ENCODE peak calls at places on chromosome 22, in ten cellular contexts. One of them, this sample, is unnamed.
A peak's percentile ranks its signal among the peaks of the same experiment; 100 is the strongest.

GRCh38 chr22:18070556-18071306 is 7.1 kb upstream of the PEX26 start:
- DNase-seq in tibial artery: no peak
- DNase-seq in cardiac muscle cell: no peak
- DNase-seq in mammary epithelial cell: peak; percentile 79
- DNase-seq in fibroblast of lung: no peak
- DNase-seq in stomach: no peak
- DNase-seq in IMR-90: no peak
- DNase-seq in esophagus muscularis mucosa: no peak
- DNase-seq in right atrium auricular region: no peak
- DNase-seq in H1: no peak
- DNase-seq in this sample: no peak

GRCh38 chr22:37546436-37547248 is 13.6 kb upstream of the CDC42EP1 start:
- DNase-seq in tibial artery: peak; percentile 67
- DNase-seq in cardiac muscle cell: peak; percentile 97
- DNase-seq in mammary epithelial cell: no peak
- DNase-seq in fibroblast of lung: peak; percentile 44
- DNase-seq in stomach: peak; percentile 87
- DNase-seq in IMR-90: peak; percentile 68
- DNase-seq in esophagus muscularis mucosa: no peak
- DNase-seq in right atrium auricular region: no peak
- DNase-seq in H1: no peak
- DNase-seq in this sample: no peak

GRCh38 chr22:39898997-39899396 is 1.9 kb upstream of the GRAP2 start:
- DNase-seq in tibial artery: no peak
- DNase-seq in cardiac muscle cell: no peak
- DNase-seq in mammary epithelial cell: no peak
- DNase-seq in fibroblast of lung: no peak
- DNase-seq in stomach: no peak
- DNase-seq in IMR-90: no peak
- DNase-seq in esophagus muscularis mucosa: no peak
- DNase-seq in right atrium auricular region: no peak
- DNase-seq in H1: no peak
- DNase-seq in this sample: peak; percentile 28

GRCh38 chr22:41498322-41498721 is 29.4 kb downstream of the ACO2 start:
- DNase-seq in tibial artery: no peak
- DNase-seq in cardiac muscle cell: peak; percentile 26
- DNase-seq in mammary epithelial cell: no peak
- DNase-seq in fibroblast of lung: no peak
- DNase-seq in stomach: no peak
- DNase-seq in IMR-90: no peak
- DNase-seq in esophagus muscularis mucosa: no peak
- DNase-seq in right atrium auricular region: no peak
- DNase-seq in H1: no peak
- DNase-seq in this sample: no peak

GRCh38 chr22:36563001-36563400 is 34.0 kb upstream of the EIF3D start:
- DNase-seq in tibial artery: no peak
- DNase-seq in cardiac muscle cell: no peak
- DNase-seq in mammary epithelial cell: no peak
- DNase-seq in fibroblast of lung: no peak
- DNase-seq in stomach: no peak
- DNase-seq in IMR-90: no peak
- DNase-seq in esophagus muscularis mucosa: no peak
- DNase-seq in right atrium auricular region: no peak
- DNase-seq in H1: no peak
- DNase-seq in this sample: no peak

GRCh38 chr22:39174498-39175120 is 22.1 kb upstream of the CBX7 start:
- DNase-seq in tibial artery: peak; percentile 76
- DNase-seq in cardiac muscle cell: peak; percentile 98
- DNase-seq in mammary epithelial cell: peak; percentile 43
- DNase-seq in fibroblast of lung: peak; percentile 83
- DNase-seq in stomach: peak; percentile 59
- DNase-seq in IMR-90: peak; percentile 89
- DNase-seq in esophagus muscularis mucosa: no peak
- DNase-seq in right atrium auricular region: peak; percentile 89
- DNase-seq in H1: peak; percentile 100
- DNase-seq in this sample: peak; percentile 88

GRCh38 chr22:37242395-37242918 is 1.6 kb downstream of the RAC2 start:
- DNase-seq in tibial artery: peak; percentile 54
- DNase-seq in cardiac muscle cell: peak; percentile 23
- DNase-seq in mammary epithelial cell: peak; percentile 46
- DNase-seq in fibroblast of lung: peak; percentile 40
- DNase-seq in stomach: peak; percentile 74
- DNase-seq in IMR-90: peak; percentile 38
- DNase-seq in esophagus muscularis mucosa: peak; percentile 94
- DNase-seq in right atrium auricular region: peak; percentile 70
- DNase-seq in H1: no peak
- DNase-seq in this sample: no peak

GRCh38 chr22:31800065-31800464 is 46.2 kb downstream of the DEPDC5 start:
- DNase-seq in tibial artery: no peak
- DNase-seq in cardiac muscle cell: no peak
- DNase-seq in mammary epithelial cell: peak; percentile 96
- DNase-seq in fibroblast of lung: peak; percentile 56
- DNase-seq in stomach: no peak
- DNase-seq in IMR-90: peak; percentile 78
- DNase-seq in esophagus muscularis mucosa: no peak
- DNase-seq in right atrium auricular region: no peak
- DNase-seq in H1: no peak
- DNase-seq in this sample: no peak

GRCh38 chr22:28600546-28601143 is 79.0 kb downstream of the TTC28 start:
- DNase-seq in tibial artery: no peak
- DNase-seq in cardiac muscle cell: peak; percentile 78
- DNase-seq in mammary epithelial cell: peak; percentile 24
- DNase-seq in fibroblast of lung: peak; percentile 43
- DNase-seq in stomach: no peak
- DNase-seq in IMR-90: peak; percentile 72
- DNase-seq in esophagus muscularis mucosa: no peak
- DNase-seq in right atrium auricular region: no peak
- DNase-seq in H1: no peak
- DNase-seq in this sample: peak; percentile 81

GRCh38 chr22:33099593-33099992 is 41.4 kb upstream of the SYN3 start:
- DNase-seq in tibial artery: no peak
- DNase-seq in cardiac muscle cell: no peak
- DNase-seq in mammary epithelial cell: peak; percentile 17
- DNase-seq in fibroblast of lung: no peak
- DNase-seq in stomach: no peak
- DNase-seq in IMR-90: no peak
- DNase-seq in esophagus muscularis mucosa: no peak
- DNase-seq in right atrium auricular region: no peak
- DNase-seq in H1: no peak
- DNase-seq in this sample: no peak

GRCh38 chr22:17862646-17863181 is 88.4 kb upstream of the BID start:
- DNase-seq in tibial artery: no peak
- DNase-seq in cardiac muscle cell: no peak
- DNase-seq in mammary epithelial cell: peak; percentile 80
- DNase-seq in fibroblast of lung: peak; percentile 51
- DNase-seq in stomach: no peak
- DNase-seq in IMR-90: no peak
- DNase-seq in esophagus muscularis mucosa: no peak
- DNase-seq in right atrium auricular region: no peak
- DNase-seq in H1: no peak
- DNase-seq in this sample: no peak

GRCh38 chr22:46614070-46614931 is 5.9 kb upstream of the GRAMD4 start:
- DNase-seq in tibial artery: no peak
- DNase-seq in cardiac muscle cell: no peak
- DNase-seq in mammary epithelial cell: no peak
- DNase-seq in fibroblast of lung: no peak
- DNase-seq in stomach: no peak
- DNase-seq in IMR-90: no peak
- DNase-seq in esophagus muscularis mucosa: no peak
- DNase-seq in right atrium auricular region: no peak
- DNase-seq in H1: no peak
- DNase-seq in this sample: no peak
- H3K4me1 ChIP-seq in tibial artery: no peaks in the 10 kb centered on the region
- H3K4me1 ChIP-seq in cardiac muscle cell: peaks cover 26% of the 10 kb centered on the region
- H3K4me1 ChIP-seq in mammary epithelial cell: no peaks in the 10 kb centered on the region
- H3K4me1 ChIP-seq in fibroblast of lung: no peaks in the 10 kb centered on the region
- H3K4me1 ChIP-seq in stomach: peaks cover 54% of the 10 kb centered on the region
- H3K4me1 ChIP-seq in IMR-90: peaks cover 15% of the 10 kb centered on the region
- H3K4me1 ChIP-seq in esophagus muscularis mucosa: peaks cover 48% of the 10 kb centered on the region
- H3K4me1 ChIP-seq in right atrium auricular region: no peaks in the 10 kb centered on the region
- H3K4me1 ChIP-seq in H1: peaks cover 6% of the 10 kb centered on the region
- H3K4me1 ChIP-seq in this sample: peaks cover 6% of the 10 kb centered on the region

GRCh38 chr22:30205281-30206115 is 41.1 kb downstream of the LIF start:
- DNase-seq in tibial artery: peak; percentile 53
- DNase-seq in cardiac muscle cell: peak; percentile 96
- DNase-seq in mammary epithelial cell: peak; percentile 99
- DNase-seq in fibroblast of lung: peak; percentile 95
- DNase-seq in stomach: peak; percentile 25
- DNase-seq in IMR-90: peak; percentile 100
- DNase-seq in esophagus muscularis mucosa: no peak
- DNase-seq in right atrium auricular region: peak; percentile 92
- DNase-seq in H1: no peak
- DNase-seq in this sample: no peak

GRCh38 chr22:30208631-30209603 is 37.6 kb downstream of the LIF start:
- DNase-seq in tibial artery: peak; percentile 74
- DNase-seq in cardiac muscle cell: peak; percentile 96
- DNase-seq in mammary epithelial cell: no peak
- DNase-seq in fibroblast of lung: peak; percentile 95
- DNase-seq in stomach: peak; percentile 75
- DNase-seq in IMR-90: peak; percentile 97
- DNase-seq in esophagus muscularis mucosa: no peak
- DNase-seq in right atrium auricular region: peak; percentile 87
- DNase-seq in H1: no peak
- DNase-seq in this sample: no peak

GRCh38 chr22:30209642-30210041 is 36.9 kb downstream of the LIF start:
- DNase-seq in tibial artery: no peak
- DNase-seq in cardiac muscle cell: no peak
- DNase-seq in mammary epithelial cell: no peak
- DNase-seq in fibroblast of lung: no peak
- DNase-seq in stomach: no peak
- DNase-seq in IMR-90: no peak
- DNase-seq in esophagus muscularis mucosa: no peak
- DNase-seq in right atrium auricular region: no peak
- DNase-seq in H1: no peak
- DNase-seq in this sample: no peak

GRCh38 chr22:30204742-30205111 is 41.8 kb downstream of the LIF start:
- DNase-seq in tibial artery: no peak
- DNase-seq in cardiac muscle cell: peak; percentile 85
- DNase-seq in mammary epithelial cell: peak; percentile 63
- DNase-seq in fibroblast of lung: peak; percentile 62
- DNase-seq in stomach: peak; percentile 59
- DNase-seq in IMR-90: peak; percentile 84
- DNase-seq in esophagus muscularis mucosa: no peak
- DNase-seq in right atrium auricular region: no peak
- DNase-seq in H1: no peak
- DNase-seq in this sample: peak; percentile 54

DNA sequence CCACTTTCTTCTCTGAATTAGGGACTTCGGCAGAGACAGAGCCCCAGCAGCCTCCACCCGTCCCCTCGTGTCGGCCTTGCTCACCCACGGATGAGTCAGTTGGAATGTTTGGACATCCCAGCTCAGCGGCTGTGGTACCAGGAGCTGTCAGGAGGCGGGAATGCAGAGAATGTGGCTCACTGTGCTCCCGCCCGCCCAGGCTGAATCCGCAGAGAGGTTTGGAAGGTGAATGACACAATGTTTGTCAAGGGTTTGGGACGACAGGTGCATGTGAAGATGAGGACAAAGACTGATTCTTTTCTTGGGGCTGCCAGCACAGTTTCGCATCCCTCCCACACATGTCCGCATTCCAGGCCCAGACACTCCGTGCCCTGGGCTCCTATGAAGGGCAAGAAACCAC is 39.6 kb downstream of the LIF start:
- DNase-seq in tibial artery: peak; percentile 57
- DNase-seq in cardiac muscle cell: peak; percentile 94
- DNase-seq in mammary epithelial cell: peak; percentile 99
- DNase-seq in fibroblast of lung: peak; percentile 99
- DNase-seq in stomach: peak; percentile 35
- DNase-seq in IMR-90: peak; percentile 99
- DNase-seq in esophagus muscularis mucosa: no peak
- DNase-seq in right atrium auricular region: no peak
- DNase-seq in H1: no peak
- DNase-seq in this sample: peak; percentile 32
- H3K27ac ChIP-seq in tibial artery: peak overlapping the region; percentile 2
- H3K27ac ChIP-seq in cardiac muscle cell: no peak overlapping the region
- H3K27ac ChIP-seq in mammary epithelial cell: peak overlapping the region; percentile 97
- H3K27ac ChIP-seq in fibroblast of lung: peak overlapping the region; percentile 98
- H3K27ac ChIP-seq in stomach: peak overlapping the region; percentile 52
- H3K27ac ChIP-seq in IMR-90: peak overlapping the region; percentile 97
- H3K27ac ChIP-seq in esophagus muscularis mucosa: peak overlapping the region; percentile 35
- H3K27ac ChIP-seq in right atrium auricular region: peak overlapping the region; percentile 63
- H3K27ac ChIP-seq in H1: no peak overlapping the region
- H3K27ac ChIP-seq in this sample: no peak overlapping the region

GRCh38 chr22:45640291-45640940 is 31.2 kb upstream of the ATXN10 start:
- DNase-seq in tibial artery: no peak
- DNase-seq in cardiac muscle cell: no peak
- DNase-seq in mammary epithelial cell: no peak
- DNase-seq in fibroblast of lung: no peak
- DNase-seq in stomach: no peak
- DNase-seq in IMR-90: no peak
- DNase-seq in esophagus muscularis mucosa: no peak
- DNase-seq in right atrium auricular region: no peak
- DNase-seq in H1: no peak
- DNase-seq in this sample: no peak

GRCh38 chr22:45639747-45640102 is 31.9 kb upstream of the ATXN10 start:
- DNase-seq in tibial artery: no peak
- DNase-seq in cardiac muscle cell: no peak
- DNase-seq in mammary epithelial cell: no peak
- DNase-seq in fibroblast of lung: no peak
- DNase-seq in stomach: no peak
- DNase-seq in IMR-90: no peak
- DNase-seq in esophagus muscularis mucosa: no peak
- DNase-seq in right atrium auricular region: no peak
- DNase-seq in H1: no peak
- DNase-seq in this sample: no peak

GRCh38 chr22:45642966-45643365 is 28.7 kb upstream of the ATXN10 start:
- DNase-seq in tibial artery: no peak
- DNase-seq in cardiac muscle cell: no peak
- DNase-seq in mammary epithelial cell: no peak
- DNase-seq in fibroblast of lung: no peak
- DNase-seq in stomach: no peak
- DNase-seq in IMR-90: no peak
- DNase-seq in esophagus muscularis mucosa: no peak
- DNase-seq in right atrium auricular region: no peak
- DNase-seq in H1: no peak
- DNase-seq in this sample: no peak

GRCh38 chr22:45638834-45639746 is 32.5 kb upstream of the ATXN10 start:
- DNase-seq in tibial artery: peak; percentile 73
- DNase-seq in cardiac muscle cell: peak; percentile 77
- DNase-seq in mammary epithelial cell: peak; percentile 79
- DNase-seq in fibroblast of lung: peak; percentile 60
- DNase-seq in stomach: peak; percentile 59
- DNase-seq in IMR-90: no peak
- DNase-seq in esophagus muscularis mucosa: no peak
- DNase-seq in right atrium auricular region: peak; percentile 81
- DNase-seq in H1: no peak
- DNase-seq in this sample: no peak

GRCh38 chr22:45640941-45641621 is 30.6 kb upstream of the ATXN10 start:
- DNase-seq in tibial artery: no peak
- DNase-seq in cardiac muscle cell: no peak
- DNase-seq in mammary epithelial cell: no peak
- DNase-seq in fibroblast of lung: no peak
- DNase-seq in stomach: no peak
- DNase-seq in IMR-90: no peak
- DNase-seq in esophagus muscularis mucosa: no peak
- DNase-seq in right atrium auricular region: no peak
- DNase-seq in H1: no peak
- DNase-seq in this sample: no peak
- H3K9me3 ChIP-seq in tibial artery: no peaks in the 10 kb centered on the region
- H3K9me3 ChIP-seq in cardiac muscle cell: no peaks in the 10 kb centered on the region
- H3K9me3 ChIP-seq in mammary epithelial cell: no peaks in the 10 kb centered on the region
- H3K9me3 ChIP-seq in fibroblast of lung: no peaks in the 10 kb centered on the region
- H3K9me3 ChIP-seq in stomach: no peaks in the 10 kb centered on the region
- H3K9me3 ChIP-seq in IMR-90: no peaks in the 10 kb centered on the region
- H3K9me3 ChIP-seq in esophagus muscularis mucosa: no peaks in the 10 kb centered on the region
- H3K9me3 ChIP-seq in right atrium auricular region: no peaks in the 10 kb centered on the region
- H3K9me3 ChIP-seq in H1: no peaks in the 10 kb centered on the region
- H3K9me3 ChIP-seq in this sample: no peaks in the 10 kb centered on the region

GRCh38 chr22:24697671-24698082 is 76.8 kb downstream of the PIWIL3 start:
- DNase-seq in tibial artery: peak; percentile 69
- DNase-seq in cardiac muscle cell: no peak
- DNase-seq in mammary epithelial cell: no peak
- DNase-seq in fibroblast of lung: no peak
- DNase-seq in stomach: peak; percentile 79
- DNase-seq in IMR-90: no peak
- DNase-seq in esophagus muscularis mucosa: no peak
- DNase-seq in right atrium auricular region: no peak
- DNase-seq in H1: no peak
- DNase-seq in this sample: no peak
- H3K4me1 ChIP-seq in tibial artery: no peaks in the 10 kb centered on the region
- H3K4me1 ChIP-seq in cardiac muscle cell: peaks cover 5% of the 10 kb centered on the region
- H3K4me1 ChIP-seq in mammary epithelial cell: peaks cover 4% of the 10 kb centered on the region
- H3K4me1 ChIP-seq in fibroblast of lung: no peaks in the 10 kb centered on the region
- H3K4me1 ChIP-seq in stomach: peaks cover 30% of the 10 kb centered on the region
- H3K4me1 ChIP-seq in IMR-90: peaks cover 28% of the 10 kb centered on the region
- H3K4me1 ChIP-seq in esophagus muscularis mucosa: peaks cover 14% of the 10 kb centered on the region
- H3K4me1 ChIP-seq in right atrium auricular region: no peaks in the 10 kb centered on the region
- H3K4me1 ChIP-seq in H1: peaks cover 21% of the 10 kb centered on the region
- H3K4me1 ChIP-seq in this sample: peaks cover 7% of the 10 kb centered on the region

This sample was measured in A673.